ENCODE peak calls at places on chromosomes 7 and 10, in ten cellular contexts. P is K562, O is GM23338, F is H1, L is spleen, K is sigmoid colon, M is vagina, Z is endothelial cell of umbilical vein, X is transverse colon, J is GM12878. N is an unnamed sample.

GRCh38 chr7:7060828-7061599 is 121.3 kb upstream of the C1GALT1 start:
- DNase-seq in P (no peak), J (no peak), F (no peak), O (no peak), M (no peak), X (no peak), K (no peak), L (no peak), Z (no peak), N (no peak)

GRCh38 chr10:103838095-103838395 is 17.3 kb downstream of the SH3PXD2A start:
- DNase-seq in O (no peak), X (no peak), F (no peak), P (no peak), K (peak; percentile 47), J (no peak), Z (no peak), M (no peak), L (no peak), N (no peak)

GRCh38 chr10:53957401-53957800 is 843.6 kb downstream of the PCDH15 start:
- DNase-seq in M (no peak), J (no peak), O (no peak), X (no peak), K (no peak), P (no peak), L (no peak), Z (no peak), F (no peak), N (no peak)

GRCh38 chr10:99977916-99978315 is 31.8 kb downstream of the DNMBP start:
- DNase-seq in J (no peak), F (no peak), X (no peak), Z (no peak), K (no peak), L (no peak), M (no peak), O (peak; percentile 43), P (no peak), N (no peak)

GRCh38 chr10:58651040-58651439 is 138.4 kb downstream of the BICC1 start:
- DNase-seq in P (no peak), X (no peak), K (no peak), O (no peak), F (no peak), J (no peak), L (no peak), Z (no peak), M (no peak), N (no peak)

GRCh38 chr7:22700559-22701002 is 26.4 kb upstream of the IL6 start:
- DNase-seq in L (no peak), F (no peak), K (no peak), O (no peak), X (no peak), P (no peak), J (no peak), M (no peak), Z (peak; percentile 71), N (no peak)

GRCh38 chr7:75966209-75966961 is 28.0 kb downstream of the TMEM120A start:
- DNase-seq in F (no peak), O (no peak), L (peak; percentile 59), X (no peak), M (no peak), P (no peak), K (peak; percentile 94), J (no peak), Z (no peak), N (peak; percentile 82)

GRCh38 chr7:54166419-54166818 is 375.8 kb upstream of the VSTM2A start:
- DNase-seq in Z (no peak), J (no peak), X (no peak), F (no peak), L (no peak), M (no peak), O (no peak), P (no peak), K (no peak), N (no peak)

GRCh38 chr10:104766341-104766740 is 125.3 kb downstream of the SORCS3 start:
- DNase-seq in L (no peak), M (no peak), F (no peak), P (no peak), Z (no peak), J (no peak), O (no peak), K (no peak), X (no peak), N (no peak)

GRCh38 chr7:5423272-5423843 is at the start of gene TNRC18:
- DNase-seq in J (no peak), O (no peak), L (peak; percentile 87), M (no peak), P (peak; percentile 47), F (peak; percentile 77), K (peak; percentile 79), Z (no peak), X (peak; percentile 32), N (no peak)

GRCh38 chr7:121019018-121019417 is 30.5 kb downstream of the CPED1 start:
- DNase-seq in K (no peak), J (no peak), X (no peak), P (no peak), F (no peak), M (no peak), Z (no peak), O (no peak), L (no peak), N (no peak)

GRCh38 chr10:36446873-36447272 is 678.5 kb upstream of the ANKRD30A start:
- DNase-seq in F (no peak), O (no peak), L (no peak), X (no peak), Z (peak; percentile 55), K (peak; percentile 81), P (no peak), M (no peak), J (no peak), N (no peak)

GRCh38 chr7:19701471-19701870 is 7.4 kb downstream of the POLR1F start:
- DNase-seq in F (no peak), O (no peak), X (no peak), P (no peak), J (no peak), L (no peak), Z (no peak), M (no peak), K (no peak), N (no peak)

GRCh38 chr10:70379581-70380176 is 2.7 kb downstream of the LRRC20 start:
- DNase-seq in Z (no peak), L (no peak), M (no peak), K (no peak), J (no peak), F (peak; percentile 70), X (no peak), O (peak; percentile 83), P (peak; percentile 83), N (no peak)

DNA sequence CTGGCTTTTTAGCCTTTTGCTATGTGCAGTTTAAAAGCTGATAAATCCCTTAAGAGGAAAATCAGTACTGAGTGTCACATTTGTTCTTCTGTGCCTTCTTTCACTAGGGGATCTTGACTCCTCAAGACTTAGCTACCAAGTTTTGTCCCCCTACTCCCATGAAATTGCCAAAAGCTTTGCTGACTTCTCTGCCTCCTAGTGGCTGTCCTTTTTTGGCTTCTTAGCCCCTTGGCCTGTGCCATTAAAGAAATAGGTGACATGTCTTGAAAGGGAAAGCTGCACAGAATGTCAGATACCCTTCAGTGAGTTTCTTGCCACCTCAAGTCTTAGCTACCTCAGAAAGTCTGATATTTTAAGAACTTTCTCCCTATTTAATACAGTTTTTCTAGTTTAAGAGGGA is 10.5 kb downstream of the MKLN1 start:
- DNase-seq in K (no peak), M (no peak), F (no peak), J (no peak), X (no peak), L (no peak), P (no peak), O (peak; percentile 66), Z (no peak), N (no peak)
- TF ChIP-seq CTCF in K (no peak), M (no peak), F (peak; percentile 58), J (no peak), X (no peak), L (no peak), P (no peak), O (peak; percentile 70), Z (no peak), N (no peak)

DNA sequence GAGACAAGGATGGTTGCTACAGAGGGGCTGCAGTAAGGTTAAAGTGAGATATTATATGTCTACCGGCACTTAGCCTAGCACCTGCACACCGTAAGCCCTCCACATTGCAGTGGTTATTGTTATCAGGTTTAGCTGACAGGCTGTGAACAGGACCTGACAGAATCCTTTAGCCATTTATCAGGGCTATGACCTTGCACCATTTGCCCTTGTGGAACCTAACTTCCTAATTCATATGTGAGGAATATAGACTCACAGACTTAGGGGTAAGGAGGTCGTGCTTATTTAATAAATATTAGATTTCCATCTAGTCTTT is 10.1 kb downstream of the NCOA4 start:
- DNase-seq in X (no peak), O (no peak), Z (no peak), J (no peak), P (no peak), L (no peak), F (no peak), M (no peak), K (no peak), N (no peak)
- H3K4me1 ChIP-seq in X (peaks cover 57% of the 10 kb centered on the region), O (peaks cover 37% of the 10 kb centered on the region), Z (peaks cover 52% of the 10 kb centered on the region), J (peaks cover 12% of the 10 kb centered on the region), P (peaks cover 62% of the 10 kb centered on the region), L (peaks cover 87% of the 10 kb centered on the region), F (peaks cover 2% of the 10 kb centered on the region), M (peaks cover 76% of the 10 kb centered on the region), K (peaks cover 71% of the 10 kb centered on the region), N (peaks cover 70% of the 10 kb centered on the region)

GRCh38 chr7:27157717-27158431 is 1.4 kb upstream of the HOXA7 start:
- DNase-seq in F (peak; percentile 47), P (no peak), K (peak; percentile 60), Z (no peak), O (no peak), L (no peak), J (no peak), M (no peak), X (peak; percentile 65), N (peak; percentile 69)
- TF ChIP-seq POLR2AphosphoS5 in F (no peak), P (no peak), K (no peak), Z (no peak), O (no peak), L (no peak), J (no peak), M (no peak), X (peak; percentile 68), N (no peak)

GRCh38 chr10:84543077-84543476 is 214.7 kb downstream of the CCSER2 start:
- DNase-seq in O (peak; percentile 24), L (no peak), X (no peak), P (no peak), F (peak; percentile 42), M (no peak), J (no peak), K (no peak), Z (no peak), N (no peak)

GRCh38 chr10:84540617-84541288 is 212.4 kb downstream of the CCSER2 start:
- DNase-seq in X (peak; percentile 44), F (peak; percentile 95), P (peak; percentile 85), J (no peak), K (peak; percentile 81), Z (peak; percentile 51), O (peak; percentile 91), M (no peak), L (peak; percentile 90), N (peak; percentile 83)

GRCh38 chr10:84542552-84542951 is 214.2 kb downstream of the CCSER2 start:
- DNase-seq in O (peak; percentile 31), Z (no peak), M (no peak), X (no peak), K (no peak), L (no peak), F (no peak), J (no peak), P (no peak), N (no peak)

GRCh38 chr10:84540022-84540616 is 211.7 kb downstream of the CCSER2 start:
- DNase-seq in L (no peak), F (no peak), Z (no peak), K (no peak), M (no peak), O (no peak), J (no peak), P (no peak), X (no peak), N (no peak)

GRCh38 chr10:84541289-84541637 is 212.9 kb downstream of the CCSER2 start:
- DNase-seq in X (no peak), K (no peak), P (peak; percentile 35), L (no peak), J (no peak), Z (no peak), F (no peak), O (peak; percentile 93), M (no peak), N (no peak)
- TF ChIP-seq CTCF in X (no peak), K (no peak), P (peak; percentile 33), L (no peak), J (no peak), Z (no peak), F (peak; percentile 69), O (peak; percentile 72), M (no peak), N (peak; percentile 1)